ENCODE peak calls at places on chromosome 5, in six cellular contexts. C, S, P, T, Q and H are unnamed samples.

GRCh38 chr5:142934335-142934734 is 164.2 kb downstream of the ARHGAP26 start:
- DNase-seq in C (no peak), S (no peak), P (no peak), T (no peak), Q (no peak), H (no peak)

GRCh38 chr5:135239461-135240282 is 159.4 kb downstream of the MACROH2A1 start:
- DNase-seq in C (no peak), S (no peak), P (no peak), T (no peak), Q (no peak), H (no peak)

GRCh38 chr5:35988529-35988928 is 2.7 kb downstream of the UGT3A1 start:
- DNase-seq in C (no peak), S (no peak), P (no peak), T (no peak), Q (no peak), H (no peak)

GRCh38 chr5:135327429-135328127 is 71.5 kb downstream of the MACROH2A1 start:
- DNase-seq in C (no peak), S (no peak), P (no peak), T (no peak), Q (no peak), H (no peak)

GRCh38 chr5:129771058-129771838 is 23.4 kb downstream of the MINAR2 start:
- DNase-seq in C (peak), S (peak), P (peak), T (no peak), Q (peak), H (peak)

GRCh38 chr5:159819671-159820411 is 96.4 kb upstream of the ADRA1B start:
- DNase-seq in C (peak), S (peak), P (no peak), T (peak), Q (no peak), H (peak)

GRCh38 chr5:39599721-39600431 is 175.1 kb upstream of the DAB2 start:
- DNase-seq in C (peak), S (no peak), P (no peak), T (no peak), Q (no peak), H (peak)

GRCh38 chr5:71740015-71740753 is 21.1 kb downstream of the CARTPT start:
- DNase-seq in C (no peak), S (no peak), P (no peak), T (no peak), Q (no peak), H (no peak)

GRCh38 chr5:141420855-141421488 is at the start of gene PCDHGA11:
- DNase-seq in C (peak), S (no peak), P (no peak), T (peak), Q (no peak), H (peak)

GRCh38 chr5:167906209-167906853 is 385.1 kb upstream of the WWC1 start:
- DNase-seq in C (no peak), S (no peak), P (no peak), T (no peak), Q (no peak), H (no peak)

GRCh38 chr5:43769576-43770352 is 166.8 kb downstream of the NNT start:
- DNase-seq in C (no peak), S (peak), P (no peak), T (no peak), Q (no peak), H (no peak)

GRCh38 chr5:159045165-159045811 is 54.4 kb downstream of the EBF1 start:
- DNase-seq in C (no peak), S (no peak), P (no peak), T (no peak), Q (no peak), H (no peak)

GRCh38 chr5:31220968-31221367 is 27.5 kb downstream of the CDH6 start:
- DNase-seq in C (no peak), S (peak), P (no peak), T (no peak), Q (no peak), H (no peak)

GRCh38 chr5:96741075-96741474 is 66.7 kb downstream of the ERAP1 start:
- DNase-seq in C (no peak), S (no peak), P (no peak), T (no peak), Q (no peak), H (no peak)

GRCh38 chr5:79255786-79256557 is 20.0 kb downstream of the JMY start:
- DNase-seq in C (peak), S (no peak), P (no peak), T (no peak), Q (no peak), H (peak)

GRCh38 chr5:117954341-117954740 is 1034.0 kb downstream of the DTWD2 start:
- DNase-seq in C (no peak), S (no peak), P (no peak), T (no peak), Q (no peak), H (no peak)

GRCh38 chr5:154977409-154977808 is 36.1 kb upstream of the KIF4B start:
- DNase-seq in C (no peak), S (no peak), P (no peak), T (no peak), Q (no peak), H (no peak)